ENCODE peak calls at places on chromosome 15, in six cellular contexts. N is ovary; M is psoas muscle; G is CD8-positive, alpha-beta T cell; V is RWPE1; R is neural crest cell. I is an unnamed sample.

GRCh38 chr15:31005660-31006059 is 14.2 kb upstream of the MTMR10 start:
- DNase-seq in N (no peak), M (no peak), G (no peak), V (no peak), R (no peak), I (no peak)

GRCh38 chr15:98817745-98818144 is 169.4 kb downstream of the IGF1R start:
- DNase-seq in N (no peak), M (no peak), G (no peak), V (no peak), R (no peak), I (no peak)

GRCh38 chr15:37877851-37878577 is 56.4 kb upstream of the TMCO5A start:
- DNase-seq in N (no peak), M (no peak), G (no peak), V (peak), R (no peak), I (no peak)

GRCh38 chr15:43105077-43105769 is 615 bp downstream of the UBR1 start:
- DNase-seq in N (no peak), M (no peak), G (peak), V (peak), R (no peak), I (peak)

GRCh38 chr15:26628879-26629529 is 143.9 kb downstream of the GABRB3 start:
- DNase-seq in N (peak), M (peak), G (no peak), V (no peak), R (no peak), I (no peak)

GRCh38 chr15:73752817-73753214 is 335 bp downstream of the INSYN1 start:
- DNase-seq in N (peak), M (peak), G (no peak), V (peak), R (peak), I (peak)

GRCh38 chr15:99019558-99020540 is 12.3 kb upstream of the PGPEP1L start:
- DNase-seq in N (no peak), M (no peak), G (no peak), V (peak), R (no peak), I (no peak)

GRCh38 chr15:68408971-68409370 is 23.0 kb downstream of the ITGA11 start:
- DNase-seq in N (peak), M (no peak), G (no peak), V (no peak), R (no peak), I (no peak)

GRCh38 chr15:53520867-53521525 is 238.5 kb downstream of the WDR72 start:
- DNase-seq in N (no peak), M (no peak), G (no peak), V (no peak), R (peak), I (no peak)

GRCh38 chr15:22799902-22800301 is 13.5 kb downstream of the NIPA1 start:
- DNase-seq in N (no peak), M (no peak), G (no peak), V (no peak), R (no peak), I (no peak)

GRCh38 chr15:82128401-82129143 is 82.8 kb upstream of the MEX3B start:
- DNase-seq in N (no peak), M (no peak), G (no peak), V (no peak), R (no peak), I (no peak)

GRCh38 chr15:49155834-49156627 is 632 bp upstream of the COPS2 start:
- DNase-seq in N (no peak), M (no peak), G (no peak), V (peak), R (no peak), I (peak)

GRCh38 chr15:77402740-77403379 is 17.0 kb downstream of the PEAK1 start:
- DNase-seq in N (no peak), M (no peak), G (no peak), V (no peak), R (no peak), I (no peak)

GRCh38 chr15:73753250-73754130 is at the start of gene INSYN1:
- DNase-seq in N (peak), M (peak), G (no peak), V (peak), R (peak), I (peak)

GRCh38 chr15:100958326-100959065 is 39.3 kb downstream of the LRRK1 start:
- DNase-seq in N (no peak), M (no peak), G (no peak), V (peak), R (no peak), I (no peak)

GRCh38 chr15:35753486-35753885 is 207.5 kb upstream of the DPH6 start:
- DNase-seq in N (no peak), M (no peak), G (no peak), V (no peak), R (no peak), I (no peak)

GRCh38 chr15:23467110-23467600 is 20.1 kb upstream of the GOLGA6L2 start:
- DNase-seq in N (no peak), M (no peak), G (no peak), V (peak), R (no peak), I (no peak)

GRCh38 chr15:94306700-94307650 is 75.6 kb downstream of the MCTP2 start:
- DNase-seq in N (no peak), M (no peak), G (no peak), V (peak), R (no peak), I (no peak)

GRCh38 chr15:69038508-69038907 is 24.0 kb downstream of the NOX5 start:
- DNase-seq in N (no peak), M (no peak), G (no peak), V (no peak), R (no peak), I (no peak)

GRCh38 chr15:25684521-25685215 is 178.5 kb downstream of the ATP10A start:
- DNase-seq in N (peak), M (peak), G (no peak), V (peak), R (no peak), I (no peak)

GRCh38 chr15:77819271-77819806 is 186.6 kb upstream of the LINGO1 start:
- DNase-seq in N (no peak), M (no peak), G (no peak), V (no peak), R (no peak), I (peak)

GRCh38 chr15:89912674-89913396 is at the start of gene ARPIN:
- DNase-seq in N (peak), M (peak), G (no peak), V (peak), R (peak), I (peak)

GRCh38 chr15:39192376-39192775 is 388.5 kb upstream of the THBS1 start:
- DNase-seq in N (no peak), M (no peak), G (no peak), V (no peak), R (no peak), I (no peak)

GRCh38 chr15:67593561-67593960 is 51.1 kb downstream of the MAP2K5 start:
- DNase-seq in N (no peak), M (no peak), G (no peak), V (no peak), R (no peak), I (no peak)

GRCh38 chr15:98034731-98035130 is 74.2 kb downstream of the ARRDC4 start:
- DNase-seq in N (no peak), M (no peak), G (no peak), V (no peak), R (no peak), I (no peak)

GRCh38 chr15:77243716-77244401 is 172.9 kb upstream of the TSPAN3 start:
- DNase-seq in N (no peak), M (no peak), G (no peak), V (no peak), R (no peak), I (no peak)

GRCh38 chr15:34584996-34585395 is 1.5 kb upstream of the GOLGA8B start:
- DNase-seq in N (no peak), M (no peak), G (no peak), V (no peak), R (no peak), I (no peak)

GRCh38 chr15:100943074-100943473 is 23.9 kb downstream of the LRRK1 start:
- DNase-seq in N (no peak), M (no peak), G (no peak), V (no peak), R (no peak), I (no peak)

GRCh38 chr15:35557012-35557411 is 11.0 kb upstream of the DPH6 start:
- DNase-seq in N (no peak), M (no peak), G (no peak), V (no peak), R (no peak), I (no peak)

GRCh38 chr15:65476942-65477341 is 40.5 kb downstream of the DPP8 start:
- DNase-seq in N (no peak), M (peak), G (no peak), V (no peak), R (no peak), I (no peak)

GRCh38 chr15:88619796-88620195 is 1.3 kb upstream of the AEN start:
- DNase-seq in N (no peak), M (no peak), G (no peak), V (no peak), R (no peak), I (no peak)

GRCh38 chr15:79283252-79284048 is 928 bp downstream of the ANKRD34C start:
- DNase-seq in N (peak), M (peak), G (peak), V (peak), R (peak), I (peak)

GRCh38 chr15:36363335-36363734 is 216.1 kb upstream of the CDIN1 start:
- DNase-seq in N (no peak), M (no peak), G (no peak), V (no peak), R (no peak), I (no peak)

GRCh38 chr15:51966192-51966591 is 5.4 kb downstream of the LEO1 start:
- DNase-seq in N (no peak), M (no peak), G (no peak), V (no peak), R (no peak), I (no peak)

GRCh38 chr15:63093486-63094205 is 28.0 kb upstream of the LACTB start:
- DNase-seq in N (peak), M (peak), G (peak), V (peak), R (peak), I (peak)
- TF ChIP-seq CTCF in N (peak), M (peak), G (peak), V (peak), R (peak), I (peak)

GRCh38 chr15:96332854-96333193 is 2.3 kb downstream of the NR2F2 start:
- DNase-seq in N (no peak), M (no peak), G (no peak), V (no peak), R (no peak), I (no peak)

GRCh38 chr15:96331942-96332853 is 1.7 kb downstream of the NR2F2 start:
- DNase-seq in N (peak), M (peak), G (no peak), V (no peak), R (no peak), I (no peak)

GRCh38 chr15:96330450-96331140 is at the start of gene NR2F2:
- DNase-seq in N (peak), M (peak), G (no peak), V (peak), R (peak), I (peak)

GRCh38 chr15:96330064-96330449 is 443 bp upstream of the NR2F2 start:
- DNase-seq in N (no peak), M (no peak), G (no peak), V (peak), R (peak), I (peak)

GRCh38 chr15:96331141-96331941 is 841 bp downstream of the NR2F2 start:
- DNase-seq in N (peak), M (peak), G (no peak), V (no peak), R (no peak), I (peak)
- TF ChIP-seq CTCF in N (no peak), M (no peak), G (no peak), V (no peak), R (no peak), I (no peak)

DNA sequence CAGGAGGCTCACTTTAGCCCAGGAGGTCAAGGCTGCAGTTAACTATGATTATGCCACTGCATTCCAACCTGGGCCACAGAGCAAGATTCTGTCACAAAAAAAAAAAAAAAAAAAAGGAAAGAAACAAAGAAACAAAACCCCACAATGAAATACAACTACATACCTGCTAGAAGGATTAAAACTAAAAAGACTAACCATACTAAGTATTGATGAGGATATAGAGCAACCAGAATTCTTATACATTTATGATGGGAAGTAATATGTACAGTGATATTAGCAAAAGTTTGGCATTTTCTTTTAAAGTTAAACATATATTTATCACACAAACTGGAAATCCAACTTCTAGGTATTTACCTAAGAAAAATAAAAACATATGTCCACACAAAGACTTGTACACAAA is 40.2 kb upstream of the FOXB1 start:
- DNase-seq in N (no peak), M (no peak), G (no peak), V (no peak), R (no peak), I (no peak)
- TF ChIP-seq CTCF in N (no peak), M (no peak), G (no peak), V (no peak), R (no peak), I (no peak)

GRCh38 chr15:83899670-83900069 is 245.7 kb downstream of the ADAMTSL3 start:
- DNase-seq in N (no peak), M (no peak), G (no peak), V (no peak), R (no peak), I (no peak)

GRCh38 chr15:83893308-83893707 is 239.4 kb downstream of the ADAMTSL3 start:
- DNase-seq in N (no peak), M (no peak), G (no peak), V (no peak), R (no peak), I (no peak)

GRCh38 chr15:83892498-83892897 is 238.6 kb downstream of the ADAMTSL3 start:
- DNase-seq in N (no peak), M (no peak), G (no peak), V (no peak), R (no peak), I (no peak)

GRCh38 chr15:83898295-83898694 is 244.4 kb downstream of the ADAMTSL3 start:
- DNase-seq in N (no peak), M (no peak), G (no peak), V (no peak), R (no peak), I (no peak)

GRCh38 chr15:83897037-83897436 is 243.1 kb downstream of the ADAMTSL3 start:
- DNase-seq in N (no peak), M (no peak), G (no peak), V (no peak), R (no peak), I (no peak)
- TF ChIP-seq CTCF in N (no peak), M (no peak), G (no peak), V (no peak), R (no peak), I (no peak)

GRCh38 chr15:40339621-40339945 is 1.2 kb downstream of the CCDC9B start:
- DNase-seq in N (peak), M (no peak), G (no peak), V (no peak), R (no peak), I (no peak)
- TF ChIP-seq CTCF in N (no peak), M (peak), G (no peak), V (no peak), R (no peak), I (no peak)

GRCh38 chr15:55254916-55255679 is 34.5 kb downstream of the RAB27A start:
- DNase-seq in N (no peak), M (no peak), G (no peak), V (no peak), R (no peak), I (no peak)
- TF ChIP-seq CTCF in N (no peak), M (no peak), G (no peak), V (no peak), R (no peak), I (no peak)

I was measured in endothelial cell.